ENCODE peak calls at places on chromosome 14, in eight cellular contexts. P is endothelial cell of umbilical vein; M is HL-60; N is WTC11; S is IMR-90; H is Caco-2; J is activated CD8-positive, alpha-beta T cell treated with anti-CD3 and anti-CD28 coated beads for 36 hours; V is esophagus muscularis mucosa. F is an unnamed sample.

GRCh38 chr14:60807247-60807646 is 72.7 kb downstream of the MNAT1 start:
- DNase-seq in V (no peak), N (no peak), S (no peak), J (no peak), P (no peak), H (no peak), M (no peak), F (no peak)

GRCh38 chr14:21825147-21825743 is 151.6 kb upstream of the OR4E1 start:
- DNase-seq in P (peak; percentile 37), V (no peak), N (peak; percentile 63), M (peak; percentile 51), J (peak; percentile 64), H (peak; percentile 53), S (peak; percentile 4), F (peak; percentile 11)

GRCh38 chr14:28756896-28757570 is 9.6 kb upstream of the FOXG1 start:
- DNase-seq in J (peak; percentile 22), H (no peak), P (peak; percentile 34), V (no peak), M (peak; percentile 14), S (peak; percentile 54), N (peak; percentile 44), F (no peak)

GRCh38 chr14:53055003-53055402 is 98.1 kb downstream of the DDHD1 start:
- DNase-seq in H (no peak), M (no peak), N (no peak), S (peak; percentile 72), P (peak; percentile 70), V (no peak), J (no peak), F (peak; percentile 32)

GRCh38 chr14:81519200-81519998 is 14.3 kb downstream of the SEL1L start:
- DNase-seq in H (no peak), S (no peak), P (peak; percentile 58), M (peak; percentile 83), N (no peak), V (no peak), J (no peak), F (peak; percentile 9)

GRCh38 chr14:33792387-33793368 is 158.2 kb downstream of the EGLN3 start:
- DNase-seq in M (peak; percentile 52), J (peak; percentile 76), S (peak; percentile 66), N (peak; percentile 88), P (peak; percentile 80), V (peak; percentile 94), H (peak; percentile 64), F (peak; percentile 79)

GRCh38 chr14:20722016-20722415 is 23.7 kb upstream of the EDDM3A start:
- DNase-seq in H (no peak), P (no peak), N (no peak), V (no peak), S (no peak), J (no peak), M (no peak), F (no peak)

GRCh38 chr14:104001003-104001402 is 58.7 kb upstream of the RD3L start:
- DNase-seq in V (no peak), P (peak; percentile 6), N (peak; percentile 54), S (no peak), M (no peak), H (no peak), J (peak; percentile 43), F (no peak)

GRCh38 chr14:64501326-64502171 is 2.1 kb downstream of the ZBTB25 start:
- DNase-seq in N (no peak), H (peak; percentile 76), S (peak; percentile 38), P (peak; percentile 46), M (no peak), J (no peak), V (peak; percentile 92), F (no peak)

GRCh38 chr14:80981673-80982072 is 26.3 kb downstream of the TSHR start:
- DNase-seq in P (no peak), N (no peak), H (no peak), V (no peak), M (no peak), J (no peak), S (no peak), F (no peak)

GRCh38 chr14:34460841-34461240 is 1.2 kb downstream of the SPTSSA start:
- DNase-seq in V (no peak), N (no peak), H (no peak), P (peak; percentile 52), S (peak; percentile 77), J (no peak), M (no peak), F (no peak)

GRCh38 chr14:89444536-89445125 is 27.6 kb upstream of the FOXN3 start:
- DNase-seq in S (peak; percentile 23), M (no peak), V (no peak), N (no peak), P (peak; percentile 21), H (no peak), J (no peak), F (no peak)

DNA sequence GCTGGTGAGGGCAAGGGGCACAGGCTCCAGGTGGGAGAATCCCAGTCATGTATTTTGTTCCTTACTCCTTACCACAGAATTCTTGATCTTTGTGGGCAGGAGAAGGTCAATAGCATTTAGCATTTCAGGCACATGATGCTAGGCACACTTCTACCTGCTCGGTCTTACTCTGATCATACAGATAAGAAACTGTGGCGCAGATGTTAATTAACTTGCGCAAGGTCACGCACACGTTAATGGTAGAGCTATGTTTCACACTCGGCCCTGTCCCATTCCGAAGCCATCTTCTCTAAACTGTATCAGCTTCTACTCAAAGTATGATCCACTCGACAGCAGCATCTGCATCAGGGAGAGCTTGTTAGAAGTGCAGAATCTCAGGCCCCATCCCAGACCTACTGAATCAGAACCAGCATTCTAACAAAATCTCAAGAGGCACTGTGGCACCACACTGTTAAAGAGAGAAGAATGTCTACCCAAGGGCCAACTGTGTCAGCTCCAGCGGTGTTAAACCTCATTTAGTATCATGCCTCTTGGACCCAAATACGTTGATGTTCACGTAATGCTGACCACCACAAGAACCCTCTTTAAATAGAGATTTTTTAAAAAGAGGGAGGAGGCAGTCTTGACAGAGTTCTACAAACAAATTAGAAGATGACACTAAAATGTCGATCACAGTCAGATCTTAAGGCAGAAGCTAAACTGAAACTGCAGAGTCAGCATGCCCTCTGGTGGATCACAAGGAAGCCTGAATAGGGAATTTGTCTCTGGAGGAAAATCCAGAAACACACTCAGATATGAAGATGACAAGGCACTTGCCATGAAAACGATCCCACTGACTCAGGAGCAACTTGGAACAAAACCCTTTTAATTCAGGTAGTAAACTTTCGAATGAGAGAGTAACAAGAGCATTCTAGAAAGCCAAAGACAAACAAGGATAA is 7.3 kb downstream of the STXBP6 start:
- DNase-seq in V (no peak), H (peak; percentile 55), S (peak; percentile 68), J (no peak), M (no peak), P (peak; percentile 8), N (peak; percentile 24), F (no peak)
- TF ChIP-seq CTCF in V (peak; percentile 56), H (peak; percentile 54), S (peak; percentile 54), J (no peak), M (no peak), P (no peak), N (no peak), F (no peak)

DNA sequence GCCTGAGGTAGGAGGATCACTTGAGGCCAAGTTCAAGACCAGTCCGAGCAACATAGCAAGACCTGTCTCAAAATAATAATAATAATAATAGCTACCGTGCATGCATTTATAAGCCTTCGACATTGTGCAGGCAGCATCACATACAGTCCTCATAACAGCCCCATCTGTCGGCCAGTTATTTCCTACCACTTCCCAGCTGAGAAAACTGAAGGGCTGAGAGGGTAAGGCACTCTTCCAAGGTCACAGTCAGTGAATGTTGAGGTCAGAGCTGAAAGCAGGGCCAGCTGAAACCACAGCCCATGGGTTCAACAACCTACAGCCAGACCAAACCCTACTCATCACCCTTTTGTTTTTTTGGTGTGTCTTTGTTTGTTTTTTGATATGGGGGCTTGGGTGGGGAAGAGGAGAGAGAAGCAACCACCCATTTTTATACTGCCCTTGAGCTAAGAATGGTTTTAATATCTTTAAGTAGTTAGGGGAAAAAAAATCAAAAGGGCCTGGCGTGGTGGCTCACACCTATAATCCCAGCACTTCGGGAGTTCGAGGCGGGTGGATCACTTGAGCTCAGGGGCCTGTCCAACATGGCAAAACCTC is 16.8 kb upstream of the ITPK1 start:
- DNase-seq in J (peak; percentile 57), N (no peak), S (peak; percentile 22), H (no peak), P (peak; percentile 52), M (peak; percentile 57), V (no peak), F (peak; percentile 59)
- TF ChIP-seq CTCF in J (peak; percentile 47), N (no peak), S (peak; percentile 38), H (peak; percentile 21), P (peak; percentile 30), M (peak; percentile 48), V (peak; percentile 26), F (peak; percentile 57)

GRCh38 chr14:102511538-102511937 is 2.0 kb upstream of the ANKRD9 start:
- DNase-seq in M (no peak), P (no peak), N (no peak), H (no peak), S (no peak), J (no peak), V (no peak), F (no peak)

GRCh38 chr14:102508410-102508773 is 1.2 kb downstream of the ANKRD9 start:
- DNase-seq in N (no peak), P (no peak), M (no peak), H (peak; percentile 75), J (no peak), S (no peak), V (no peak), F (peak; percentile 60)

GRCh38 chr14:102510616-102511520 is 1.3 kb upstream of the ANKRD9 start:
- DNase-seq in N (peak; percentile 95), V (no peak), J (peak; percentile 55), H (peak; percentile 85), M (no peak), P (no peak), S (no peak), F (no peak)

GRCh38 chr14:102508774-102509743 is 517 bp downstream of the ANKRD9 start:
- DNase-seq in S (peak; percentile 41), N (no peak), M (no peak), P (peak; percentile 35), V (no peak), J (no peak), H (no peak), F (peak; percentile 73)

DNA sequence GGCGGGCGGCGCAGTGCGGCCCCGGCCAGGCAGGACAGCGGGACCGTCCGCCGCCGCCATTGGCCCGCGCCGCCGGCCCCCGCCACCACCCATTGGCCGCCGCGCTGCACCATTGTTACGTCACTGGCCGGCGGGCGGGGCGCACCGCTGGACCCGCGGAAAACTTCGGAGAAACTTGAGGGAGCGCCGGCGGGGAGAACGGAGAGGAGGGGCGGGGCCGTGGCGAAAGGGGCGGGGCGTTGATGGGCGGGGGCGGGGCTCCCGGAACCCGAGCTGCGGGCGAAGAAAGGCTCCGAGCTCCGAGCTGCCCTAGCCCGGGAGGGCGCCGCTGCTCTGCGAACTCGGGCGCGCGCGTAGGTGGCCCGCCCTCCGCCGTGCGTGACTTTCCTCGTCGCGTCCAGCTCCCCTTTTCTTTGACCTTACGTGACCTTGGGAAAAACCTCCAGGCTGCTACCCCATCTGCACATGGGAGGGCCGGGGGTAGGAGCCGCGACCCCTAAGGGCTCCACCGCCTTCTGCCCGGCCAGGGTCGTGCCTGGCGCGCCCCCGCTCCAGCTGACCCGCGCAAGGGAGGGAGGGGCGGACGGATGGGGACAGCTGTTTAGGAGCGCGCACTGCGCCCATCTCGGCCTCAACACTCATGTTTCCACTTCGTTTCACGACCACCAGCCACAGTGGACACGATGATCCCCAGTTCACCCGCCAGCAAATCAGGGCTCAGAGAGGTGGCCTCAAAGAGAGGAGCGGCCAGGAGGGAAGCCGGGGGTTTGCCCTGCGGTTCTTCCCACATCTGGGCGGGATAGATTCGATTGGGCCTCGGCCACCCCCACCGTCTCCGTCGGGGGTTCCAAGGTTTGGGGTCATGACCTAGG is at the start of gene ANKRD9:
- DNase-seq in V (peak; percentile 99), P (peak; percentile 94), N (peak; percentile 96), S (peak; percentile 89), H (peak; percentile 93), J (peak; percentile 94), M (peak; percentile 91), F (peak; percentile 100)
- TF ChIP-seq CTCF in V (no peak), P (no peak), N (no peak), S (no peak), H (no peak), J (no peak), M (no peak), F (no peak)

GRCh38 chr14:96297000-96297399 is 41.0 kb downstream of the BDKRB1 start:
- DNase-seq in P (peak; percentile 22), V (no peak), S (peak; percentile 31), N (no peak), J (no peak), M (no peak), H (no peak), F (no peak)
- TF ChIP-seq CTCF in P (peak; percentile 25), V (peak; percentile 39), S (peak; percentile 60), N (no peak), J (peak; percentile 42), M (peak; percentile 23), H (peak; percentile 44), F (peak; percentile 23)